ENCODE peak calls at places on chromosomes 3 and 15, in four cellular contexts. H is neural progenitor cell, N is left ventricle myocardium inferior, M is body of pancreas. W is an unnamed sample. For H3K4me1 and H3K9me3, the result is how much of the 10 kb centered on the place peaks cover.

GRCh38 chr3:177905173-177905894 is 630.9 kb upstream of the KCNMB2 start:
- DNase-seq in H (no peak), N (no peak), M (no peak), W (no peak)

GRCh38 chr3:171535799-171536198 is 75.6 kb upstream of the TNIK start:
- DNase-seq in H (no peak), N (no peak), M (no peak), W (no peak)

GRCh38 chr15:63506537-63507035 is 2.2 kb downstream of the USP3 start:
- DNase-seq in H (no peak), N (no peak), M (no peak), W (no peak)

GRCh38 chr3:148856404-148856803 is 8.7 kb upstream of the CPA3 start:
- DNase-seq in H (no peak), N (no peak), M (no peak), W (no peak)

GRCh38 chr15:82305621-82306048 is 43.0 kb downstream of the SAXO2 start:
- DNase-seq in H (no peak), N (no peak), M (no peak), W (no peak)

GRCh38 chr15:69031013-69032001 is 16.8 kb downstream of the NOX5 start:
- DNase-seq in H (peak), N (peak), M (peak), W (peak)

GRCh38 chr3:66303556-66303955 is 82.8 kb downstream of the SLC25A26 start:
- DNase-seq in H (no peak), N (no peak), M (no peak), W (no peak)

GRCh38 chr3:43077261-43077660 is 28.6 kb downstream of the POMGNT2 start:
- DNase-seq in H (no peak), N (no peak), M (no peak), W (no peak)

GRCh38 chr3:133330043-133330442 is 69.8 kb upstream of the BFSP2 start:
- DNase-seq in H (peak), N (no peak), M (no peak), W (no peak)

GRCh38 chr3:66824450-66824849 is 173.7 kb upstream of the KBTBD8 start:
- DNase-seq in H (no peak), N (no peak), M (no peak), W (no peak)

DNA sequence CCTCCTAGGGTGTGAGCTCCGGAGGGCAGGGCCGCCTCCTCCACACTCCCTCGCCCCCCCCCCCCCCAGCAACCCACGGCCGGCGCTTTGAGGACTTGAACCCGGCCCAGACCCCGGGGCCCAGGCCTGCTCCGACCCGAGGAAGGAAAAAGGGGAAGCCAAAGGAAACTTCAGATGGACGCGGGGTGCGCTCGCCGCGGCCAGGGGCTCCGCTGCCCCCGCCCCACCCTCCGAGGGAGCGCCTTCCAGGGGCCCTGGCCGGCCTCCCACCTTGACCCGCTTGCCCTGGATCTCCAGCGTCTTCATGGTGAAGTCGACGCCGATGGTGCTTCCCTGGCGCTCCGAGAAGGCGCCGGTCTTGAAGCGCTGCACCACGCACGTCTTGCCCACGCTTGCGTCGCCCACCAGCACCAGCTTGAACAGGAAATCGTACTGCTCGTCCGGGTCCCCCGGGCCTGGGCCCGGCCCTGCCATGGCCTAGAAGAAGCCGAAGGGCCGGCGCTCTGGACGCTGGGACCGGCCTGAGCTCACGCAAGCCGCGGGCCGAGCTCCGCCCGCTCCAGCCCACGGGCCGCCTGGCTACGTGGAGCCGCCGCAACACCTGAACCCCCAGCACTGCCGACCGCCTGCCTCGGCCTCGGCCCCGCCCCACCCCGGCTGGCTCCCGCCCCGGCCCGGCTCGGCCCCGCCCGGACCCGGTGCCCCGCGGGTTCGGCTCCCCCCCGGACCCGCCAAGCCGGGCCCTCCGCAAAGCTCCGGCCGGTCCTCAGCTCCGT is 400 bp downstream of the RAB43 start:
- DNase-seq in H (peak), N (no peak), M (no peak), W (peak)
- TF ChIP-seq CTCF in H (no peak), N (no peak), M (no peak), W (no peak)

DNA sequence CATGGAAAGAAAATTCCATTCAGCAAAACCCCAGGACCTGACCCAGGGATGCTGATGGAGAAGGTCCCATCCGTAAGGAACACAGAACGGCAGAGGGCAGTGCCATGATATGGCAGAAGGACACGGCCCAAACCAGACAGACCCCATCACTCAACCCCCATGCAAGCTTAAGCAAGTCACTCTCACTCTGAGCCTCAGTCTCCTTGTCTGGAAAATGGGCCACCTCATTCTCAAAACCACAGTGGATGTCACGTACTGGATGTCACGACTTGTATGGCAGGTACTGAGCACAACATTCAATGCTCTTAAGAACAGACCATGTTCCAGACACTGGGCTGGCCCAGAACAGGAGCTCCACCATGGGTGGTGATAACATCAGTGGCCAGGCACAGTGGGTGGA is 90.4 kb downstream of the NUP210 start:
- DNase-seq in H (no peak), N (no peak), M (no peak), W (no peak)
- H3K4me1 ChIP-seq in H (under half), N (under half), M (half or more), W (under half)

GRCh38 chr15:92896543-92896942 is 3.6 kb upstream of the CHD2 start:
- DNase-seq in H (no peak), N (no peak), M (no peak), W (no peak)
- H3K9me3 ChIP-seq in H (under half), N (under half), M (under half), W (under half)

GRCh38 chr15:36185845-36186244 is 393.6 kb upstream of the CDIN1 start:
- DNase-seq in H (no peak), N (no peak), M (no peak), W (no peak)
- TF ChIP-seq CTCF in H (no peak), N (no peak), M (no peak), W (no peak)